ENCODE peak calls at places on chromosomes 4 and X, in six cellular contexts. F is fibroblast of lung, A is endodermal cell, K is left ventricle myocardium inferior, B is lung, V is GM23338. S is an unnamed sample. For H3K27me3, the result is how much of the 10 kb centered on the place peaks cover.

GRCh38 chr4:77174426-77174825 is 17.4 kb downstream of the CCNG2 start:
- DNase-seq in F (peak), A (peak), K (no peak), B (no peak), V (peak), S (no peak)

GRCh38 chr4:112361181-112361791 is 64.1 kb downstream of the ALPK1 start:
- DNase-seq in F (peak), A (peak), K (no peak), B (no peak), V (peak), S (no peak)

GRCh38 chrX:63330681-63331080 is 20.5 kb downstream of the SPIN4 start:
- DNase-seq in F (no peak), A (no peak), K (no peak), B (no peak), V (no peak), S (no peak)

GRCh38 chr4:26206339-26206738 is 114.5 kb upstream of the RBPJ start:
- DNase-seq in F (peak), A (no peak), K (no peak), B (no peak), V (no peak), S (no peak)

GRCh38 chr4:164136181-164136616 is 617.7 kb upstream of the SMIM31 start:
- DNase-seq in F (peak), A (peak), K (no peak), B (no peak), V (no peak), S (no peak)

GRCh38 chr4:155745984-155746383 is 12.8 kb upstream of the GUCY1B1 start:
- DNase-seq in F (peak), A (no peak), K (no peak), B (no peak), V (no peak), S (no peak)

GRCh38 chr4:157048248-157048647 is 27.7 kb upstream of the GLRB start:
- DNase-seq in F (peak), A (no peak), K (peak), B (peak), V (no peak), S (peak)

GRCh38 chr4:40055379-40055872 is 1.2 kb upstream of the N4BP2 start:
- DNase-seq in F (no peak), A (no peak), K (no peak), B (no peak), V (no peak), S (no peak)

GRCh38 chr4:26022346-26022891 is 108.4 kb downstream of the SMIM20 start:
- DNase-seq in F (peak), A (no peak), K (no peak), B (peak), V (no peak), S (peak)

GRCh38 chrX:15769300-15769954 is 20.9 kb upstream of the ZRSR2 start:
- DNase-seq in F (no peak), A (peak), K (no peak), B (no peak), V (peak), S (no peak)

GRCh38 chr4:53314257-53314656 is 51.6 kb downstream of the SCFD2 start:
- DNase-seq in F (no peak), A (no peak), K (no peak), B (no peak), V (no peak), S (no peak)

GRCh38 chr4:137677851-137678250 is 145.6 kb upstream of the PCDH18 start:
- DNase-seq in F (peak), A (no peak), K (no peak), B (no peak), V (no peak), S (no peak)

GRCh38 chrX:23332101-23332887 is 2.4 kb upstream of the PTCHD1 start:
- DNase-seq in F (no peak), A (peak), K (no peak), B (no peak), V (peak), S (no peak)

GRCh38 chr4:177108708-177109107 is 201.0 kb upstream of the NEIL3 start:
- DNase-seq in F (peak), A (no peak), K (no peak), B (no peak), V (peak), S (no peak)

GRCh38 chrX:20968996-20969395 is 405.2 kb upstream of the CNKSR2 start:
- DNase-seq in F (peak), A (no peak), K (no peak), B (no peak), V (no peak), S (no peak)

GRCh38 chr4:183801460-183802168 is 103.5 kb upstream of the STOX2 start:
- DNase-seq in F (no peak), A (peak), K (no peak), B (peak), V (peak), S (no peak)

GRCh38 chr4:7697821-7698220 is 241.8 kb downstream of the AFAP1 start:
- DNase-seq in F (no peak), A (no peak), K (no peak), B (no peak), V (no peak), S (no peak)

GRCh38 chr4:38765391-38765790 is 17.4 kb downstream of the TLR10 start:
- DNase-seq in F (peak), A (no peak), K (no peak), B (no peak), V (no peak), S (no peak)

GRCh38 chr4:26877946-26878345 is 17.3 kb downstream of the STIM2 start:
- DNase-seq in F (no peak), A (no peak), K (no peak), B (no peak), V (no peak), S (no peak)

GRCh38 chr4:6199344-6199921 is 916 bp downstream of the JAKMIP1 start:
- DNase-seq in F (no peak), A (no peak), K (no peak), B (no peak), V (peak), S (peak)

GRCh38 chr4:6200011-6200921 is at the start of gene JAKMIP1:
- DNase-seq in F (peak), A (peak), K (peak), B (peak), V (peak), S (peak)

GRCh38 chr4:6204098-6204497 is 3.7 kb upstream of the JAKMIP1 start:
- DNase-seq in F (no peak), A (no peak), K (no peak), B (no peak), V (no peak), S (no peak)

GRCh38 chr4:6200922-6201362 is 593 bp upstream of the JAKMIP1 start:
- DNase-seq in F (no peak), A (no peak), K (no peak), B (no peak), V (no peak), S (peak)

DNA sequence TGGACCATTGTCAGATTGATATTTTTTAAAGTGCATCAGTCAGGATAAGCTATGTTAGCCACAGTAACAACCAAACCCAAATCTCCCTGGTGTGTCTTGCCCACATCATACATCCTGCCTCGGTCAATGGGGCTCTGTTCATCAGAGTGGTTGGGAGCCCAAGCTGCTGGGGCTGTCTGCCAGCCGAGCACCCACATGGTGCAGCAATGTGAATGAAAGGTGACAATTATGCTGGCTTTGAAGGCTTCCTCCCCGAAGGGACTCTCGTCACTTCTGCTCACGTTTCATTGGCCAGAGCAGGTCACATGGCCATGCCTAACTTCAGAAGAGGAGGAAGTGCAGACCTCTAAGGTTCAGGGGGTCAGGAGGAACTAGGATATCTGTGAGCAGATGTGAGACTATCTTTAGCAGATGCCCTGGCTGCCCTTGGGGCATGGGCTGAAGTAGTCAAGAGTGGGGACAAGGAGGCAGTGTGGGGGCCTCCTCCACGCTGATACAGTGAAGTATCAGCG is 1.3 kb upstream of the JAKMIP1 start:
- DNase-seq in F (no peak), A (no peak), K (no peak), B (no peak), V (no peak), S (peak)
- H3K27me3 ChIP-seq in F (under half), A (under half), K (half or more), B (under half), V (under half), S (under half)

GRCh38 chrX:137187540-137187939 is 153.7 kb upstream of the GPR101 start:
- DNase-seq in F (no peak), A (no peak), K (no peak), B (no peak), V (no peak), S (no peak)
- H3K27me3 ChIP-seq in F (under half), A (under half), K (under half), B (under half), V (under half), S (under half)

DNA sequence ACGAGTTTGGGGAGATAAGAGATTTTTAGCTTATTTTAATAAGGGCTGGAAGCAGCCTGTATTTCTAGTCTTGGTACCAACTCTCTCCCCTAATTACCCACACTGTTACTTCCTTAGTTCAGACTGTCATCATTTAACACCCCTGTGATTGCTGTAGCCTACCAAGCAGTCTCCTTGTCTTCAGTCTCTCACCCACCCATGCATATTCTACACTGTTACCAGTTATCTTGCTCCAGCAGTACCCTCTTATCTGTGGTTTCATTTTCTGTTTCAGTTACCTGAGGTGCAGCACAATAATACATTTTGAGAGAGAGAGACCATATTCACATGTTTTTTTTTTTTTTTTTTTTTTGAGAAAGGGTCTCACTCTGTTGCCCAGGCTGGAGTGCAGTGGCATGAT is 80.2 kb downstream of the DIAPH2 start:
- DNase-seq in F (no peak), A (no peak), K (no peak), B (no peak), V (no peak), S (no peak)
- H3K27me3 ChIP-seq in F (under half), A (under half), K (under half), B (under half), V (under half), S (under half)

GRCh38 chr4:37555324-37555723 is 130.9 kb downstream of the RELL1 start:
- DNase-seq in F (no peak), A (no peak), K (no peak), B (no peak), V (no peak), S (no peak)
- H3K27me3 ChIP-seq in F (under half), A (under half), K (under half), B (under half), V (under half), S (under half)

GRCh38 chr4:110612631-110613269 is 10.1 kb downstream of the PITX2 start:
- DNase-seq in F (no peak), A (peak), K (no peak), B (no peak), V (peak), S (no peak)

GRCh38 chr4:110615366-110616161 is 7.3 kb downstream of the PITX2 start:
- DNase-seq in F (no peak), A (peak), K (no peak), B (no peak), V (peak), S (no peak)

GRCh38 chr4:110613710-110614109 is 9.2 kb downstream of the PITX2 start:
- DNase-seq in F (no peak), A (peak), K (no peak), B (no peak), V (no peak), S (no peak)

GRCh38 chr4:110614981-110615365 is 7.9 kb downstream of the PITX2 start:
- DNase-seq in F (no peak), A (peak), K (no peak), B (no peak), V (peak), S (no peak)

GRCh38 chr4:110614173-110614948 is 8.5 kb downstream of the PITX2 start:
- DNase-seq in F (no peak), A (peak), K (no peak), B (no peak), V (peak), S (no peak)
- H3K27me3 ChIP-seq in F (half or more), A (under half), K (half or more), B (under half), V (half or more), S (half or more)

GRCh38 chr4:3859571-3859970 is 93.4 kb downstream of the ADRA2C start:
- DNase-seq in F (no peak), A (no peak), K (no peak), B (no peak), V (no peak), S (no peak)
- H3K27me3 ChIP-seq in F (under half), A (under half), K (half or more), B (under half), V (under half), S (half or more)

DNA sequence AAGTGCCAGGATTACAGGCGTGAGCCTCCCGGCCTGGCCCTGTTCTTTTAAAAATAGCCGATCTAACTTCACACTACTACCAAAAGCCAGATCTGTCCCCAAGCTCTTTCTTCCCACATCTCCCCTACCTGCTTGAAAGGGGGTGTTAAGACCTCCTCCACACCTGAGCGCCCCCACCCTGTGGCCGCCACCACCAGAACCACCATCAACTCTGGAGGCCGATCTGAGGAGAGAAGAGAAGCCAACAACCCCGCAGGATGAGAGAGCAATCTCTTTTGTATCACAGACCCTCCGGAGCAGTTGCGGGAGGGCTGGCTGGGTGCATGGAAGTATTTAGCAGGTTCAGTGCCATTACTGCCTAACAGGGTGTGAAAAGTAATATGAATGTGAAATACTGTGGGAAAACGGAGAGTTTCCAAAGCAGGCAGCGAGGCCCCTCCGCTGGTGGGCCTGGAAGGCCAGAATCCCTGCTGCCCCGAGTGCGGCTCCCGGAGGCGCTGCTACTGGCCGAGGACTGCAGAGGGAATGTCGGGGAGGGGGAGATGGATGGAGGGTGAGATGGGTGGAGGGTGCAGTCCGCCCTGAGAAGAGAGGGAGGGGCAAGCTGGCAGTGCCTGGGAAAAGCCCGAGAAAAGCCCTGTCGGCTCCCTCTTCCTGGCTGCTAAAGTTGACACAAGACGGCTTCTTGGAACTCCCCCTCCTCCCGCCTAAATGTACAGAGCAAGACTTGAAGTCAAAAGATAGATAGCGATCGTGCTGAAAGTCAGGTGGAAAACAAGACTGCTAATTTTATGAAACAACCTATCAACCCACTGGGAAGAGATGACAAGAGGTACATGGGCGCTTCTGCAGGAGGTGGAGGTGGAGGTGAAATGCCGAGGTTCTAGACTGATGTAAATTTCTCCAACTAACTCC is 22.3 kb downstream of the HAND2 start:
- DNase-seq in F (no peak), A (peak), K (no peak), B (no peak), V (peak), S (no peak)
- H3K27me3 ChIP-seq in F (under half), A (half or more), K (under half), B (under half), V (half or more), S (under half)

GRCh38 chr4:36088542-36088941 is 155.8 kb downstream of the ARAP2 start:
- DNase-seq in F (peak), A (no peak), K (no peak), B (no peak), V (no peak), S (no peak)

GRCh38 chr4:36086387-36086786 is 157.9 kb downstream of the ARAP2 start:
- DNase-seq in F (no peak), A (no peak), K (no peak), B (no peak), V (no peak), S (no peak)

GRCh38 chr4:36094995-36095394 is 149.3 kb downstream of the ARAP2 start:
- DNase-seq in F (no peak), A (no peak), K (no peak), B (no peak), V (no peak), S (no peak)

GRCh38 chr4:36091997-36092396 is 152.3 kb downstream of the ARAP2 start:
- DNase-seq in F (no peak), A (no peak), K (no peak), B (no peak), V (no peak), S (no peak)
- H3K27me3 ChIP-seq in F (under half), A (under half), K (under half), B (under half), V (under half), S (under half)

DNA sequence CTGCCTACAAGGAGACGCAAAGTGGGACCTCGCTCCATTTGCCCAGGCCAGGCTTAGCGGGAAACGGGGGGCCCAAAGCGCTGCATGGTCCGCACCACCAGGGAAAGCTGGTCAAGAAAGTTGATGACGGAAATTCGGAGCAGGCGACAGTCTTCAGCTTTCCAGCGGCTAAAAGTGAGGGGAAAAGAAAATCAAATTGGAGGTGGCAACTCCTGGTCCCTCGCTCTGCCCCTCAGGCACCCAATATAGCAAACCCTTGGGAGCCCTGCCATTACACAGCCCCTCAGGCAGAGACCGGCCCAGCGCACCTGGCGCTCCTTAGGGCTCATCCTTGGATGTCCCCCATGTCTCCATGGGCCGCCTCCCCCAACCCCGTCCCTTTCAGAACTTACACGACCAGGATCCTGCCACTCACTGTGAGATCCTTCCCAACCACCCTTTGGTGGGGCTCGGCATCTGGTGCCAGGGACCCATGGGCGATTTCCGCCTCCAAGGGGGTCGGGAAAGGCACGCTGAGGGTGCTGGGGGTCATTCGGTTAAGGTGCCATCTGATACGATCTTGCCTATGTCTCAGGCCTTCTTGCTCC is 1.1 kb downstream of the LAGE3 start:
- DNase-seq in F (no peak), A (no peak), K (no peak), B (no peak), V (no peak), S (no peak)
- H3K27me3 ChIP-seq in F (under half), A (under half), K (under half), B (under half), V (under half), S (under half)

GRCh38 chr4:41747230-41748055 is 1.1 kb downstream of the PHOX2B start:
- DNase-seq in F (no peak), A (peak), K (no peak), B (no peak), V (peak), S (no peak)
- H3K27me3 ChIP-seq in F (half or more), A (half or more), K (half or more), B (under half), V (half or more), S (under half)

S was measured in tibial artery.